ENCODE peak calls at places on chromosome 10, in six cellular contexts. H, N, V, I, Z and S are unnamed samples.

GRCh38 chr10:26555719-26556368 is 117.7 kb downstream of the APBB1IP start:
- DNase-seq in Z (no peak), N (no peak), H (no peak), I (no peak), V (no peak), S (no peak)

GRCh38 chr10:74748632-74749031 is 77.8 kb upstream of the KAT6B start:
- DNase-seq in Z (no peak), V (no peak), I (no peak), N (no peak), H (no peak), S (no peak)

GRCh38 chr10:88932539-88933256 is 19.9 kb downstream of the ACTA2 start:
- DNase-seq in I (peak), N (peak), Z (peak), H (no peak), V (peak), S (peak)

GRCh38 chr10:104334965-104335650 is 3.2 kb downstream of the ITPRIP start:
- DNase-seq in I (no peak), N (no peak), Z (no peak), V (peak), H (no peak), S (no peak)

GRCh38 chr10:115802911-115803310 is 470.1 kb downstream of the GFRA1 start:
- DNase-seq in V (no peak), Z (no peak), H (no peak), N (no peak), I (no peak), S (no peak)

GRCh38 chr10:119318411-119319160 is 111.2 kb downstream of the GRK5 start:
- DNase-seq in I (no peak), V (no peak), N (no peak), Z (no peak), H (no peak), S (no peak)

GRCh38 chr10:112236486-112236885 is 46.7 kb upstream of the TECTB start:
- DNase-seq in H (no peak), I (no peak), V (no peak), Z (no peak), N (no peak), S (no peak)

GRCh38 chr10:133324198-133324792 is 12.4 kb downstream of the CALY start:
- DNase-seq in Z (peak), I (peak), N (peak), H (peak), V (no peak), S (peak)

GRCh38 chr10:80356563-80356999 is at the start of the genes DYDC1 and DYDC2:
- DNase-seq in H (peak), Z (peak), V (peak), I (peak), N (peak), S (peak)

GRCh38 chr10:62895058-62895457 is 78.9 kb upstream of the EGR2 start:
- DNase-seq in I (no peak), N (no peak), V (no peak), H (no peak), Z (no peak), S (no peak)

GRCh38 chr10:61024801-61025201 is 80.8 kb upstream of the RHOBTB1 start:
- DNase-seq in I (no peak), N (peak), Z (no peak), V (no peak), H (no peak), S (no peak)

GRCh38 chr10:24427678-24428409 is 218.9 kb downstream of the KIAA1217 start:
- DNase-seq in Z (no peak), N (no peak), I (no peak), H (no peak), V (no peak), S (no peak)

GRCh38 chr10:127033116-127033515 is 127.9 kb downstream of the DOCK1 start:
- DNase-seq in H (no peak), Z (no peak), V (no peak), I (no peak), N (peak), S (no peak)

GRCh38 chr10:122854648-122855047 is 9.0 kb upstream of the CUZD1 start:
- DNase-seq in H (no peak), V (no peak), Z (no peak), I (no peak), N (no peak), S (no peak)

GRCh38 chr10:70753841-70754621 is 31.1 kb downstream of the TBATA start:
- DNase-seq in V (no peak), Z (no peak), H (no peak), I (no peak), N (no peak), S (no peak)

GRCh38 chr10:12707461-12708185 is 293.9 kb downstream of the CCDC3 start:
- DNase-seq in Z (peak), H (no peak), N (no peak), V (no peak), I (peak), S (peak)

GRCh38 chr10:23499317-23499716 is 60.4 kb downstream of the OTUD1 start:
- DNase-seq in H (no peak), N (no peak), Z (no peak), I (no peak), V (no peak), S (no peak)

GRCh38 chr10:94358480-94358879 is 4.3 kb downstream of the NOC3L start:
- DNase-seq in H (no peak), Z (no peak), V (no peak), I (no peak), N (no peak), S (no peak)

GRCh38 chr10:110566472-110567200 is 859 bp upstream of the SMC3 start:
- DNase-seq in Z (no peak), V (no peak), H (no peak), N (no peak), I (no peak), S (no peak)

GRCh38 chr10:34904191-34904590 is 89.1 kb upstream of the PARD3 start:
- DNase-seq in H (no peak), I (no peak), N (no peak), Z (no peak), V (no peak), S (no peak)

GRCh38 chr10:24381235-24382010 is 172.5 kb downstream of the KIAA1217 start:
- DNase-seq in H (no peak), V (peak), I (no peak), N (no peak), Z (no peak), S (no peak)

GRCh38 chr10:132938472-132939329 is 3.7 kb downstream of the CFAP46 start:
- DNase-seq in N (no peak), Z (peak), V (no peak), I (peak), H (no peak), S (no peak)

GRCh38 chr10:19929466-19930140 is 113.4 kb downstream of the PLXDC2 start:
- DNase-seq in V (no peak), Z (no peak), N (no peak), I (no peak), H (no peak), S (no peak)

GRCh38 chr10:106053031-106053430 is 1111.5 kb downstream of the SORCS1 start:
- DNase-seq in V (no peak), I (no peak), N (no peak), H (no peak), Z (no peak), S (no peak)